ENCODE peak calls at places on chromosome 16, in six cellular contexts. F is GM12878, P is Panc1, X is esophagus squamous epithelium, L is IMR-90, W is endodermal cell. U is an unnamed sample.

GRCh38 chr16:13606804-13607203 is 313.1 kb upstream of the ERCC4 start:
- DNase-seq in F (no peak), P (no peak), X (no peak), L (no peak), W (no peak), U (no peak)

GRCh38 chr16:5041604-5042133 is 7.9 kb upstream of the NAGPA start:
- DNase-seq in F (peak; percentile 41), P (peak; percentile 63), X (no peak), L (peak; percentile 83), W (no peak), U (no peak)

GRCh38 chr16:59121411-59121810 is 387.3 kb upstream of the GOT2 start:
- DNase-seq in F (no peak), P (no peak), X (no peak), L (no peak), W (no peak), U (no peak)

GRCh38 chr16:17942067-17942466 is 394.5 kb downstream of the NPIPA8 start:
- DNase-seq in F (no peak), P (no peak), X (no peak), L (no peak), W (no peak), U (no peak)

GRCh38 chr16:1363501-1364041 is 11.8 kb downstream of the GNPTG start:
- DNase-seq in F (no peak), P (no peak), X (no peak), L (peak; percentile 12), W (peak; percentile 93), U (peak; percentile 52)

GRCh38 chr16:69709456-69710084 is 16.8 kb downstream of the NQO1 start:
- DNase-seq in F (peak; percentile 15), P (no peak), X (no peak), L (peak; percentile 73), W (no peak), U (no peak)

GRCh38 chr16:55487048-55487803 is 8.2 kb downstream of the MMP2 start:
- DNase-seq in F (no peak), P (no peak), X (no peak), L (peak; percentile 92), W (no peak), U (peak; percentile 57)

GRCh38 chr16:30459456-30459855 is 13.1 kb upstream of the ITGAL start:
- DNase-seq in F (no peak), P (no peak), X (no peak), L (no peak), W (no peak), U (no peak)

GRCh38 chr16:8481810-8482209 is 108.5 kb downstream of the TMEM114 start:
- DNase-seq in F (no peak), P (no peak), X (no peak), L (no peak), W (no peak), U (no peak)

GRCh38 chr16:87822571-87822970 is 46.7 kb downstream of the SLC7A5 start:
- DNase-seq in F (no peak), P (no peak), X (no peak), L (no peak), W (peak; percentile 90), U (no peak)

GRCh38 chr16:84088695-84089395 is 27.9 kb downstream of the MBTPS1 start:
- DNase-seq in F (peak; percentile 67), P (no peak), X (no peak), L (no peak), W (no peak), U (peak; percentile 69)

GRCh38 chr16:29024280-29024679 is 39.4 kb downstream of the LAT start:
- DNase-seq in F (no peak), P (no peak), X (no peak), L (no peak), W (no peak), U (no peak)

GRCh38 chr16:1094124-1094479 is 1.9 kb downstream of the C1QTNF8 start:
- DNase-seq in F (no peak), P (no peak), X (no peak), L (no peak), W (no peak), U (no peak)

GRCh38 chr16:49484454-49484853 is 110.8 kb downstream of the C16orf78 start:
- DNase-seq in F (no peak), P (no peak), X (no peak), L (no peak), W (peak; percentile 89), U (peak; percentile 76)

GRCh38 chr16:84641643-84642358 is 6.5 kb upstream of the KLHL36 start:
- DNase-seq in F (no peak), P (no peak), X (no peak), L (no peak), W (no peak), U (no peak)

GRCh38 chr16:2498085-2498484 is 15.7 kb upstream of the ATP6V0C start:
- DNase-seq in F (no peak), P (no peak), X (no peak), L (no peak), W (no peak), U (no peak)

GRCh38 chr16:50281391-50282009 is 15.1 kb downstream of the ADCY7 start:
- DNase-seq in F (no peak), P (no peak), X (no peak), L (no peak), W (no peak), U (no peak)

GRCh38 chr16:10494343-10495030 is 85.9 kb downstream of the EMP2 start:
- DNase-seq in F (no peak), P (no peak), X (no peak), L (no peak), W (peak; percentile 69), U (no peak)

GRCh38 chr16:67260426-67261063 is 11.8 kb downstream of the SLC9A5 start:
- DNase-seq in F (no peak), P (no peak), X (no peak), L (peak; percentile 72), W (peak; percentile 75), U (no peak)

GRCh38 chr16:73601911-73602310 is 554.0 kb upstream of the ZFHX3 start:
- DNase-seq in F (peak; percentile 19), P (no peak), X (no peak), L (no peak), W (no peak), U (no peak)

GRCh38 chr16:1979271-1980025 is 1.8 kb downstream of the NOXO1 start:
- DNase-seq in F (no peak), P (no peak), X (no peak), L (no peak), W (peak; percentile 89), U (no peak)

GRCh38 chr16:87178977-87179376 is 138.2 kb downstream of the C16orf95 start:
- DNase-seq in F (no peak), P (no peak), X (no peak), L (peak; percentile 31), W (no peak), U (peak; percentile 33)

GRCh38 chr16:24700549-24701392 is 28.7 kb upstream of the TNRC6A start:
- DNase-seq in F (no peak), P (peak; percentile 96), X (peak; percentile 2), L (peak; percentile 98), W (peak; percentile 80), U (peak; percentile 62)

GRCh38 chr16:3147046-3147756 is 12.4 kb downstream of the ZNF213 start:
- DNase-seq in F (no peak), P (no peak), X (no peak), L (no peak), W (no peak), U (no peak)

GRCh38 chr16:22255335-22255734 is 41.9 kb upstream of the POLR3E start:
- DNase-seq in F (no peak), P (no peak), X (no peak), L (no peak), W (no peak), U (no peak)

GRCh38 chr16:84423416-84423837 is 55.1 kb downstream of the ATP2C2 start:
- DNase-seq in F (peak; percentile 11), P (no peak), X (no peak), L (peak; percentile 52), W (peak; percentile 53), U (no peak)

GRCh38 chr16:51523400-51523799 is 372.3 kb upstream of the SALL1 start:
- DNase-seq in F (no peak), P (no peak), X (no peak), L (peak; percentile 49), W (no peak), U (no peak)

GRCh38 chr16:11232852-11233726 is 22.9 kb downstream of the SOCS1 start:
- DNase-seq in F (no peak), P (no peak), X (no peak), L (no peak), W (peak; percentile 76), U (no peak)

DNA sequence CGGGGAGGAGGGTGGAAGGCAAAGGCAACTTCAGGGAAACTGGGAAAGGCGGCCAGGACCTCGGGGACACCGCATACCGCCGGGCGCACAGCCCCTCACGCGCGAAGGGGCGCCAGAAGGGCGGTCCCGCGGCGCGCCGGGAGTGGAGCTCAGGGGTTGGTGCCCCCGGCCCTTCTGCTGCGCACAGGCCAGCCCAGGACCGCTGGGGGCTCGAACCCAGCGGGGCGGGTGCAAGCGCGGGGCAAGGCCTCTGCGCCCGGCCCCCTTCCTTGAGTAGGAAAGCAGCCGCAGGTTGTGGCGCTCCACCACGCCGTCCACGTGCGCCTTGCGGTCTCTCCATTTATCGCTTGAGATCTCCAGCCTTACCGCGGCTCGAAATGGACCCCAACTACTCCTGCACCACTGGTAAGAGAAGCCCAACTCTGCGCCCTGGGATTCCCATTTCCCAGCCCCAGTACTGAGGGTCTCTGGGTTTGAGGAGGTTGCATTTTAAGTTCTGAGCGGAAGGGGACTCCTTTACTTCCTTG is 3.0 kb upstream of the MT1A start:
- DNase-seq in F (no peak), P (no peak), X (no peak), L (no peak), W (peak; percentile 64), U (no peak)
- H3K4me3 ChIP-seq in F (no peak overlapping the region), P (no peak overlapping the region), X (peak overlapping the region; percentile 34), L (no peak overlapping the region), W (peak overlapping the region; percentile 35), U (peak overlapping the region; percentile 51)

GRCh38 chr16:89191901-89192184 is 8.5 kb downstream of the SLC22A31 start:
- DNase-seq in F (no peak), P (no peak), X (no peak), L (no peak), W (no peak), U (no peak)
- H3K27ac ChIP-seq in F (no peak overlapping the region), P (no peak overlapping the region), X (no peak overlapping the region), L (no peak overlapping the region), W (no peak overlapping the region), U (no peak overlapping the region)

DNA sequence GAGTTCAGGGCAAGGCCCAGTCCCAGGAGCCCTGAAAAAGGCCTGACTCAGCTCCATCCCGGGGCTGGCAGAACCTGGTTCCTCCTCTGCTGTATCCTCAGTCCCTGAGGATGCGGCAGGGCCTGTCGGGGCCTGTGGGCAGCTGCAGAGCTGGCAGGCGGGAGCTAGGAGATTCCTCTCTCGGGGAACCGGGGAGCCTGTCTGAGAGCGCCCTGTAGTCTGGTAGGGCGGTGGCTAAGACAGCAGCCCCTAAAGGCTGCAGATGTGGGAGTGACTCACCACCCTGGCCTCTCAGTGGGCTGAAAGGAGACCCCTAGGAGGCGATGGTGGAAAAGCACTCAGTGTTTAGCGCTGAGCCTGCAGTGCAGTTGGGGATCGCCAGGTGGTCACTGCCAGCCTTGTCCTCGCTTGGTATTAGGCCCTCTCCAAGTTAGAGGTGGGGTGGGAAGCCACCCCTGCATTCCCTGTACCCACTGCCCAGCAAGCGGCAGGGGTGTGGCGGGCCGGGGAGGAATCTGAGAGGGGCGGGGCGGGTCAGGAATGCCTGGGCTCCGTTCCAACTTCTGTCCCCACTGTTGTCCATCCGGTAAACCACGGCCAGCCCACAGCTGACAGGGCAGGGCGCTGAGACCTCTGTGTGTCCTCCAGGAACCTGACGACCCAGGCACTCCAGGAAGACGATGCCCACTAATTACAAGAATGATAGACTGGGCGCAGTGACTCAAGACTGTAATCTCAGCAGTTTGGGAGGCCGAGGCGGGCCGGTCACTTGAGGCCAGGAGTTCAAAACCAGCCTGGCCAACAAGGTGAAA is 29.5 kb upstream of the CDH1 start:
- DNase-seq in F (no peak), P (no peak), X (no peak), L (no peak), W (peak; percentile 93), U (peak; percentile 38)
- TF ChIP-seq CTCF in F (no peak), P (no peak), X (peak; percentile 12), L (no peak), W (peak; percentile 72), U (no peak)

GRCh38 chr16:19699472-19699871 is 18.6 kb downstream of the KNOP1 start:
- DNase-seq in F (no peak), P (no peak), X (no peak), L (no peak), W (no peak), U (no peak)
- H3K4me3 ChIP-seq in F (no peak overlapping the region), P (no peak overlapping the region), X (no peak overlapping the region), L (no peak overlapping the region), W (no peak overlapping the region), U (no peak overlapping the region)